ENCODE peak calls at places on chromosomes 13 and 19, in four cellular contexts. One of them, this sample, is unnamed.

GRCh38 chr13:66634384-66634783 is 595.8 kb downstream of the PCDH9 start:
- DNase-seq in GM10248: no peak
- DNase-seq in stimulated activated CD4-positive, alpha-beta T cell treated with anti-CD3 and anti-CD28 coated beads, Interleukin-1b, Interleukin-23, amount 100 ng/mL, for 24 hours: no peak
- DNase-seq in smooth muscle cell of the brain vasculature: no peak
- DNase-seq in this sample: no peak

GRCh38 chr19:15426485-15427349 is 7.9 kb upstream of the AKAP8L start:
- DNase-seq in stimulated activated CD4-positive, alpha-beta T cell treated with anti-CD3 and anti-CD28 coated beads, Interleukin-1b, Interleukin-23, amount 100 ng/mL, for 24 hours: no peak
- DNase-seq in smooth muscle cell of the brain vasculature: no peak
- DNase-seq in GM10248: no peak
- DNase-seq in this sample: no peak

GRCh38 chr13:31521466-31521865 is 217.9 kb upstream of the RXFP2 start:
- DNase-seq in stimulated activated CD4-positive, alpha-beta T cell treated with anti-CD3 and anti-CD28 coated beads, Interleukin-1b, Interleukin-23, amount 100 ng/mL, for 24 hours: no peak
- DNase-seq in GM10248: no peak
- DNase-seq in smooth muscle cell of the brain vasculature: no peak
- DNase-seq in this sample: no peak

GRCh38 chr13:24995225-24995804 is 100.6 kb upstream of the PABPC3 start:
- DNase-seq in smooth muscle cell of the brain vasculature: peak; percentile 70
- DNase-seq in stimulated activated CD4-positive, alpha-beta T cell treated with anti-CD3 and anti-CD28 coated beads, Interleukin-1b, Interleukin-23, amount 100 ng/mL, for 24 hours: peak; percentile 19
- DNase-seq in GM10248: peak; percentile 74
- DNase-seq in this sample: no peak

GRCh38 chr13:85186646-85187045 is 612.6 kb downstream of the SLITRK6 start:
- DNase-seq in stimulated activated CD4-positive, alpha-beta T cell treated with anti-CD3 and anti-CD28 coated beads, Interleukin-1b, Interleukin-23, amount 100 ng/mL, for 24 hours: no peak
- DNase-seq in smooth muscle cell of the brain vasculature: no peak
- DNase-seq in GM10248: no peak
- DNase-seq in this sample: no peak

GRCh38 chr19:31257426-31258130 is 91.7 kb downstream of the TSHZ3 start:
- DNase-seq in GM10248: no peak
- DNase-seq in smooth muscle cell of the brain vasculature: no peak
- DNase-seq in stimulated activated CD4-positive, alpha-beta T cell treated with anti-CD3 and anti-CD28 coated beads, Interleukin-1b, Interleukin-23, amount 100 ng/mL, for 24 hours: no peak
- DNase-seq in this sample: no peak

GRCh38 chr13:91904597-91904996 is 506.2 kb downstream of the GPC5 start:
- DNase-seq in GM10248: no peak
- DNase-seq in smooth muscle cell of the brain vasculature: no peak
- DNase-seq in stimulated activated CD4-positive, alpha-beta T cell treated with anti-CD3 and anti-CD28 coated beads, Interleukin-1b, Interleukin-23, amount 100 ng/mL, for 24 hours: no peak
- DNase-seq in this sample: peak; percentile 16

GRCh38 chr13:49676581-49677298 is 14.5 kb downstream of the EBPL start:
- DNase-seq in GM10248: no peak
- DNase-seq in stimulated activated CD4-positive, alpha-beta T cell treated with anti-CD3 and anti-CD28 coated beads, Interleukin-1b, Interleukin-23, amount 100 ng/mL, for 24 hours: no peak
- DNase-seq in smooth muscle cell of the brain vasculature: no peak
- DNase-seq in this sample: no peak

GRCh38 chr19:5030136-5030820 is 61.4 kb downstream of the KDM4B start:
- DNase-seq in smooth muscle cell of the brain vasculature: no peak
- DNase-seq in stimulated activated CD4-positive, alpha-beta T cell treated with anti-CD3 and anti-CD28 coated beads, Interleukin-1b, Interleukin-23, amount 100 ng/mL, for 24 hours: no peak
- DNase-seq in GM10248: no peak
- DNase-seq in this sample: no peak

GRCh38 chr19:12956446-12957388 is at the start of gene GADD45GIP1:
- DNase-seq in GM10248: peak; percentile 88
- DNase-seq in smooth muscle cell of the brain vasculature: no peak
- DNase-seq in stimulated activated CD4-positive, alpha-beta T cell treated with anti-CD3 and anti-CD28 coated beads, Interleukin-1b, Interleukin-23, amount 100 ng/mL, for 24 hours: peak; percentile 55
- DNase-seq in this sample: peak; percentile 41

GRCh38 chr13:42999491-42999890 is 7.5 kb upstream of the EPSTI1 start:
- DNase-seq in GM10248: no peak
- DNase-seq in smooth muscle cell of the brain vasculature: no peak
- DNase-seq in stimulated activated CD4-positive, alpha-beta T cell treated with anti-CD3 and anti-CD28 coated beads, Interleukin-1b, Interleukin-23, amount 100 ng/mL, for 24 hours: no peak
- DNase-seq in this sample: no peak

GRCh38 chr13:113916330-113916815 is 52.5 kb upstream of the GAS6 start:
- DNase-seq in GM10248: no peak
- DNase-seq in smooth muscle cell of the brain vasculature: no peak
- DNase-seq in stimulated activated CD4-positive, alpha-beta T cell treated with anti-CD3 and anti-CD28 coated beads, Interleukin-1b, Interleukin-23, amount 100 ng/mL, for 24 hours: no peak
- DNase-seq in this sample: no peak

GRCh38 chr13:110044521-110045200 is 258.3 kb upstream of the IRS2 start:
- DNase-seq in GM10248: no peak
- DNase-seq in stimulated activated CD4-positive, alpha-beta T cell treated with anti-CD3 and anti-CD28 coated beads, Interleukin-1b, Interleukin-23, amount 100 ng/mL, for 24 hours: no peak
- DNase-seq in smooth muscle cell of the brain vasculature: no peak
- DNase-seq in this sample: no peak

GRCh38 chr19:39372047-39372802 is 18.7 kb downstream of the PAF1 start:
- DNase-seq in GM10248: no peak
- DNase-seq in stimulated activated CD4-positive, alpha-beta T cell treated with anti-CD3 and anti-CD28 coated beads, Interleukin-1b, Interleukin-23, amount 100 ng/mL, for 24 hours: no peak
- DNase-seq in smooth muscle cell of the brain vasculature: peak; percentile 57
- DNase-seq in this sample: no peak